ENCODE peak calls at places on chromosomes 16 and 17, in seven cellular contexts. M is AG10803; R is NAMALWA; F is CD8-positive, alpha-beta T cell; N is NCI-H1092; B is CD4-positive, CD25-positive, alpha-beta regulatory T cell; G is cardiac septum. T is an unnamed sample.

GRCh38 chr16:70407811-70408274 is 31.1 kb downstream of the ST3GAL2 start:
- DNase-seq in F (no peak), N (no peak), G (no peak), M (no peak), R (no peak), B (no peak), T (no peak)

GRCh38 chr16:65318138-65318537 is 196.3 kb upstream of the CDH11 start:
- DNase-seq in G (no peak), B (no peak), F (no peak), N (no peak), M (peak), R (no peak), T (no peak)

GRCh38 chr17:83199500-83200201 is 120.2 kb downstream of the METRNL start:
- DNase-seq in G (peak), F (peak), M (peak), R (peak), B (peak), N (no peak), T (peak)

GRCh38 chr17:33874617-33875060 is 380.4 kb upstream of the CCL2 start:
- DNase-seq in B (no peak), F (no peak), N (no peak), R (no peak), G (no peak), M (no peak), T (no peak)

GRCh38 chr16:69465083-69465721 is 40.8 kb downstream of the CYB5B start:
- DNase-seq in B (peak), M (no peak), G (no peak), F (no peak), N (no peak), R (no peak), T (peak)

GRCh38 chr16:81554993-81555392 is 110.4 kb downstream of the CMIP start:
- DNase-seq in F (no peak), G (no peak), N (no peak), R (no peak), M (no peak), B (no peak), T (no peak)

GRCh38 chr16:53817117-53817516 is 113.2 kb downstream of the FTO start:
- DNase-seq in B (no peak), F (no peak), N (no peak), R (no peak), M (peak), G (no peak), T (peak)

GRCh38 chr17:65660947-65661346 is 99.5 kb upstream of the AXIN2 start:
- DNase-seq in N (no peak), B (no peak), F (no peak), G (no peak), M (peak), R (no peak), T (peak)

GRCh38 chr16:55042556-55043432 is 112.1 kb downstream of the IRX5 start:
- DNase-seq in G (no peak), R (no peak), N (no peak), F (no peak), B (no peak), M (no peak), T (no peak)

GRCh38 chr16:69799601-69800000 is 37.5 kb downstream of the WWP2 start:
- DNase-seq in N (no peak), G (no peak), B (no peak), F (no peak), R (no peak), M (no peak), T (peak)

GRCh38 chr16:87016636-87017035 is 300.6 kb downstream of the C16orf95 start:
- DNase-seq in F (no peak), G (no peak), N (no peak), M (no peak), B (no peak), R (no peak), T (no peak)

GRCh38 chr17:3724373-3725077 is 822 bp downstream of the HASPIN start:
- DNase-seq in R (no peak), F (no peak), G (no peak), M (no peak), N (no peak), B (no peak), T (no peak)

GRCh38 chr17:50100480-50100883 is 5.3 kb downstream of the PDK2 start:
- DNase-seq in F (no peak), N (no peak), M (no peak), B (no peak), R (no peak), G (no peak), T (no peak)

GRCh38 chr17:64765191-64765889 is 103.2 kb upstream of the SMURF2 start:
- DNase-seq in M (no peak), G (no peak), R (no peak), N (no peak), B (no peak), F (no peak), T (no peak)

GRCh38 chr17:37259030-37259735 is 116.6 kb upstream of the C17orf78 start:
- DNase-seq in N (no peak), B (no peak), M (peak), G (no peak), F (no peak), R (no peak), T (peak)

GRCh38 chr17:6509295-6509771 is 47.0 kb downstream of the PITPNM3 start:
- DNase-seq in R (no peak), N (no peak), B (no peak), G (no peak), M (no peak), F (no peak), T (no peak)

GRCh38 chr17:35889818-35890773 is 9.9 kb upstream of the CCL5 start:
- DNase-seq in G (no peak), M (peak), F (no peak), N (peak), B (no peak), R (no peak), T (peak)

GRCh38 chr16:75550211-75550662 is 5.8 kb downstream of the TMEM231 start:
- DNase-seq in N (no peak), R (peak), G (no peak), F (no peak), B (no peak), M (no peak), T (peak)

GRCh38 chr17:79811036-79811887 is 14.4 kb upstream of the CBX8 start:
- DNase-seq in M (no peak), F (no peak), R (peak), B (no peak), N (peak), G (no peak), T (peak)

GRCh38 chr16:88306860-88307545 is 75.8 kb upstream of the ZNF469 start:
- DNase-seq in F (no peak), M (peak), R (no peak), G (no peak), N (no peak), B (no peak), T (peak)

GRCh38 chr16:57507414-57508083 is 21.3 kb upstream of the DOK4 start:
- DNase-seq in M (no peak), F (no peak), B (no peak), N (no peak), G (no peak), R (no peak), T (no peak)

GRCh38 chr16:11155284-11155806 is 100.7 kb downstream of the SOCS1 start:
- DNase-seq in G (no peak), R (no peak), F (no peak), B (no peak), N (no peak), M (peak), T (peak)

GRCh38 chr17:5254903-5255521 is 20.4 kb upstream of the SCIMP start:
- DNase-seq in N (no peak), B (no peak), R (no peak), G (no peak), F (no peak), M (no peak), T (no peak)

GRCh38 chr17:66401364-66401763 is 99.0 kb downstream of the PRKCA start:
- DNase-seq in F (no peak), G (no peak), B (no peak), R (no peak), M (no peak), N (no peak), T (no peak)

GRCh38 chr17:49035470-49036269 is 38.5 kb downstream of the IGF2BP1 start:
- DNase-seq in M (peak), B (no peak), F (no peak), G (no peak), R (peak), N (peak), T (peak)

GRCh38 chr17:52036416-52036815 is 122.1 kb downstream of the CA10 start:
- DNase-seq in F (no peak), B (no peak), G (no peak), N (no peak), M (no peak), R (no peak), T (no peak)

GRCh38 chr17:67488161-67488560 is 111.1 kb downstream of the PITPNC1 start:
- DNase-seq in G (no peak), R (no peak), N (no peak), M (peak), F (no peak), B (no peak), T (no peak)

GRCh38 chr16:3661311-3661710 is 6.8 kb downstream of the DNASE1 start:
- DNase-seq in M (no peak), F (no peak), B (no peak), G (no peak), R (no peak), N (no peak), T (no peak)

GRCh38 chr16:49834496-49835009 is 21.4 kb downstream of the ZNF423 start:
- DNase-seq in F (no peak), M (no peak), N (no peak), B (no peak), G (no peak), R (no peak), T (no peak)

GRCh38 chr17:71464241-71464640 is 656.6 kb upstream of the SOX9 start:
- DNase-seq in G (no peak), R (no peak), B (no peak), M (no peak), N (no peak), F (no peak), T (no peak)

GRCh38 chr17:4522661-4523060 is 24.0 kb downstream of the SPNS2 start:
- DNase-seq in F (no peak), R (no peak), B (no peak), G (no peak), M (no peak), N (no peak), T (no peak)

GRCh38 chr16:64475627-64476351 is 646.1 kb downstream of the CDH11 start:
- DNase-seq in N (no peak), R (no peak), M (peak), F (no peak), G (no peak), B (no peak), T (peak)

GRCh38 chr16:68356249-68356918 is 45.6 kb downstream of the PRMT7 start:
- DNase-seq in M (no peak), R (no peak), F (peak), G (no peak), N (no peak), B (peak), T (no peak)

T was measured in RPMI7951.